ENCODE peak calls at places on chromosomes 11 and 22, in seven cellular contexts. One of them, this sample, is unnamed.

GRCh38 chr11:84871116-84871515 is 756.0 kb downstream of the DLG2 start:
- DNase-seq in HCT116: no peak
- DNase-seq in H1: no peak
- DNase-seq in endothelial cell of umbilical vein: no peak
- DNase-seq in GM12878: no peak
- DNase-seq in K562: no peak
- DNase-seq in HepG2: no peak
- DNase-seq in this sample: no peak

GRCh38 chr11:120306519-120307242 is 18.4 kb upstream of the TLCD5 start:
- DNase-seq in HCT116: peak
- DNase-seq in H1: no peak
- DNase-seq in endothelial cell of umbilical vein: peak
- DNase-seq in GM12878: no peak
- DNase-seq in K562: peak
- DNase-seq in HepG2: no peak
- DNase-seq in this sample: no peak

GRCh38 chr11:99015634-99016454 is 4.9 kb upstream of the CNTN5 start:
- DNase-seq in HCT116: peak
- DNase-seq in H1: no peak
- DNase-seq in endothelial cell of umbilical vein: peak
- DNase-seq in GM12878: peak
- DNase-seq in K562: peak
- DNase-seq in HepG2: peak
- DNase-seq in this sample: no peak

GRCh38 chr11:119591836-119592310 is 137.1 kb downstream of the NECTIN1 start:
- DNase-seq in HCT116: no peak
- DNase-seq in H1: no peak
- DNase-seq in endothelial cell of umbilical vein: no peak
- DNase-seq in GM12878: no peak
- DNase-seq in K562: no peak
- DNase-seq in HepG2: no peak
- DNase-seq in this sample: no peak

GRCh38 chr11:69442807-69443137 is 38.7 kb upstream of the LINC01488 start:
- DNase-seq in HCT116: no peak
- DNase-seq in H1: no peak
- DNase-seq in endothelial cell of umbilical vein: no peak
- DNase-seq in GM12878: no peak
- DNase-seq in K562: peak
- DNase-seq in HepG2: peak
- DNase-seq in this sample: no peak

GRCh38 chr11:109794501-109794900 is 298.7 kb upstream of the ZC3H12C start:
- DNase-seq in HCT116: no peak
- DNase-seq in H1: no peak
- DNase-seq in endothelial cell of umbilical vein: no peak
- DNase-seq in GM12878: no peak
- DNase-seq in K562: no peak
- DNase-seq in HepG2: no peak
- DNase-seq in this sample: no peak

GRCh38 chr22:39527481-39527961 is 5.0 kb downstream of the RPS19BP1 start:
- DNase-seq in HCT116: no peak
- DNase-seq in H1: no peak
- DNase-seq in endothelial cell of umbilical vein: no peak
- DNase-seq in GM12878: no peak
- DNase-seq in K562: no peak
- DNase-seq in HepG2: peak
- DNase-seq in this sample: no peak

GRCh38 chr22:32395107-32395506 is 16.9 kb downstream of the RTCB start:
- DNase-seq in HCT116: no peak
- DNase-seq in H1: no peak
- DNase-seq in endothelial cell of umbilical vein: no peak
- DNase-seq in GM12878: no peak
- DNase-seq in K562: no peak
- DNase-seq in HepG2: no peak
- DNase-seq in this sample: no peak

DNA sequence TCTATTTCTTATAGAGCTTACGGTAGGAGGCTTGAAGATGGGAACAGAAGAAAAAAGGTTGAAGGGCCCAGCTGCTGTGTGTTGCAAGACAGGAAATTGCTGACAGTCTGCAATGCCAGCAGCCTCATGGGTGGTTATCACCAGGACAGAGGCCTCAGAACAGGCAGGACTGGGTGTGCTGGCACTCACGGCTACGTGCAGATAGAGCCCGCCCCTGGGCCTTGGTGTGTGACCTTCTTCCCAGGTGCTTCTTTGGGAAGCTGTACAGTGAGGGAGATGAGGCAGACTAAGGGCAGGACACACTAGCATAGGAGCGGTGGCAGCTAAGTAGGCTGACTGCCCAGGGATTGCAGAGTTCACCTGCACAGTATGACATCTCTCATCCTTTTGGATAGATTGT is 12.6 kb downstream of the PRAME start:
- DNase-seq in HCT116: no peak
- DNase-seq in H1: no peak
- DNase-seq in endothelial cell of umbilical vein: no peak
- DNase-seq in GM12878: no peak
- DNase-seq in K562: peak
- DNase-seq in HepG2: no peak
- DNase-seq in this sample: no peak
- H3K9ac ChIP-seq in HCT116: no peak
- H3K9ac ChIP-seq in H1: no peak
- H3K9ac ChIP-seq in endothelial cell of umbilical vein: no peak
- H3K9ac ChIP-seq in GM12878: no peak
- H3K9ac ChIP-seq in K562: peak
- H3K9ac ChIP-seq in HepG2: no peak
- H3K9ac ChIP-seq in this sample: no peak

GRCh38 chr11:15821471-15821870 is 534.9 kb downstream of the SOX6 start:
- DNase-seq in HCT116: no peak
- DNase-seq in H1: no peak
- DNase-seq in endothelial cell of umbilical vein: no peak
- DNase-seq in GM12878: no peak
- DNase-seq in K562: no peak
- DNase-seq in HepG2: no peak
- DNase-seq in this sample: no peak
- TF ChIP-seq EZH2 in HCT116: no peak
- TF ChIP-seq EZH2 in H1: no peak
- TF ChIP-seq EZH2 in endothelial cell of umbilical vein: no peak
- TF ChIP-seq EZH2 in GM12878: no peak
- TF ChIP-seq EZH2 in K562: no peak
- TF ChIP-seq EZH2 in HepG2: no peak
- TF ChIP-seq EZH2 in this sample: no peak

DNA sequence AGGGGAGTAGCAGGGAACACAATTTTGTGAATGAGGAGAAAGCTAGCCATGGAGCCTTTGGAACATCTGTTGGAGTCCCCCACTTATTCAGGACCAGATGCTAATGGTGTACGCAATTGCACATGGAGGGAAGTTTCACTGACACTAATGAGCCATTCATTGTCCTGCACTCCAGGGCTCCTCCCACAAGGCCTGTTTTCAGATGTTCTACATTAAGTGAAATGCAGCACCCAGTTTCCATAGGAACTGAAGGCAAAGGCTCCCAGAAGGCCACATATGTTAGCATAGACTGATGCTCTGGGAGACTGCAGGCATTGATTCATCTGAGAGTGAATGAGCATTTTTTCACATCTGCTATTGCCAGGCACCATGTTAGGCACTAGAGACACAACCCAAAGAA is 399.5 kb downstream of the ETS1 start:
- DNase-seq in HCT116: no peak
- DNase-seq in H1: no peak
- DNase-seq in endothelial cell of umbilical vein: no peak
- DNase-seq in GM12878: no peak
- DNase-seq in K562: no peak
- DNase-seq in HepG2: no peak
- DNase-seq in this sample: no peak
- TF ChIP-seq POLR2AphosphoS5 in HCT116: no peak
- TF ChIP-seq POLR2AphosphoS5 in H1: no peak
- TF ChIP-seq POLR2AphosphoS5 in endothelial cell of umbilical vein: no peak
- TF ChIP-seq POLR2AphosphoS5 in GM12878: no peak
- TF ChIP-seq POLR2AphosphoS5 in K562: no peak
- TF ChIP-seq POLR2AphosphoS5 in HepG2: no peak
- TF ChIP-seq POLR2AphosphoS5 in this sample: no peak

DNA sequence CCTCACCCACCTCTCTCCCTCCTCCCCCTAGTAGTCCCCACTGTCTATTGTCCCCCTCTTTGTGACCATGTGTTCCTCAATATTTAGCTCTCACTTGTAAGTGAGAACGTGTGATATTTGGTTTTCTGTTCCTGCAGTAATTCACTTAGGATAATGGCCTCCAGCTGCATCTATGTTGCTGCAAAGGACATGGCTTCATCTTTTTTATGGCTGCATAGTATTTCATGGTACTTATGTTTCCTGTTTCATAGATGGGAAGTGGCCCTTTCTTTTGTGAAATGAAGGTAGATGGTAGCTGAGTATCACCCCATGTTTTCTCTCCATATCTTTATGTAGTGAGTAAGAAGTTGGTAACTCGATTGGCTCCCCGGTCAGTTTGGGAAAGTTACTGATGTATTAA is 66.6 kb upstream of the CREB3L1 start:
- DNase-seq in HCT116: no peak
- DNase-seq in H1: no peak
- DNase-seq in endothelial cell of umbilical vein: no peak
- DNase-seq in GM12878: no peak
- DNase-seq in K562: no peak
- DNase-seq in HepG2: no peak
- DNase-seq in this sample: no peak
- H3K9ac ChIP-seq in HCT116: no peak
- H3K9ac ChIP-seq in H1: no peak
- H3K9ac ChIP-seq in endothelial cell of umbilical vein: no peak
- H3K9ac ChIP-seq in GM12878: no peak
- H3K9ac ChIP-seq in K562: no peak
- H3K9ac ChIP-seq in HepG2: no peak
- H3K9ac ChIP-seq in this sample: no peak

GRCh38 chr11:107018902-107019493 is 722 bp upstream of the GUCY1A2 start:
- DNase-seq in HCT116: no peak
- DNase-seq in H1: peak
- DNase-seq in endothelial cell of umbilical vein: peak
- DNase-seq in GM12878: no peak
- DNase-seq in K562: no peak
- DNase-seq in HepG2: peak
- DNase-seq in this sample: no peak
- TF ChIP-seq EZH2 in HCT116: no peak
- TF ChIP-seq EZH2 in H1: peak
- TF ChIP-seq EZH2 in endothelial cell of umbilical vein: peak
- TF ChIP-seq EZH2 in GM12878: no peak
- TF ChIP-seq EZH2 in K562: no peak
- TF ChIP-seq EZH2 in HepG2: no peak
- TF ChIP-seq EZH2 in this sample: no peak

GRCh38 chr11:34331329-34331728 is 26.5 kb downstream of the ABTB2 start:
- DNase-seq in HCT116: no peak
- DNase-seq in H1: no peak
- DNase-seq in endothelial cell of umbilical vein: no peak
- DNase-seq in GM12878: no peak
- DNase-seq in K562: no peak
- DNase-seq in HepG2: no peak
- DNase-seq in this sample: no peak
- TF ChIP-seq POLR2AphosphoS5 in HCT116: no peak
- TF ChIP-seq POLR2AphosphoS5 in H1: no peak
- TF ChIP-seq POLR2AphosphoS5 in endothelial cell of umbilical vein: no peak
- TF ChIP-seq POLR2AphosphoS5 in GM12878: no peak
- TF ChIP-seq POLR2AphosphoS5 in K562: no peak
- TF ChIP-seq POLR2AphosphoS5 in HepG2: no peak
- TF ChIP-seq POLR2AphosphoS5 in this sample: no peak